ENCODE peak calls at places on chromosome 13, in four cellular contexts. D is A549, G is NAMALWA, A is substantia nigra. N is an unnamed sample.
A peak's percentile ranks its signal among the peaks of the same experiment; 100 is the strongest.

GRCh38 chr13:75365724-75366173 is 116.2 kb downstream of the TBC1D4 start:
- DNase-seq in G (peak; percentile 28), A (no peak), D (peak; percentile 1), N (no peak)

GRCh38 chr13:82654851-82655517 is 1227.3 kb downstream of the SLITRK1 start:
- DNase-seq in A (no peak), D (no peak), G (no peak), N (peak; percentile 11)

GRCh38 chr13:82791035-82791434 is 1091.2 kb downstream of the SLITRK1 start:
- DNase-seq in G (no peak), D (no peak), A (no peak), N (no peak)

GRCh38 chr13:113112893-113113845 is 7.6 kb downstream of the F7 start:
- DNase-seq in A (no peak), G (peak; percentile 27), D (no peak), N (no peak)

GRCh38 chr13:49993666-49994065 is 3.2 kb upstream of the TRIM13 start:
- DNase-seq in D (no peak), G (no peak), A (no peak), N (no peak)

GRCh38 chr13:62300021-62300420 is 884.4 kb upstream of the PCDH20 start:
- DNase-seq in G (no peak), D (no peak), A (no peak), N (no peak)

GRCh38 chr13:30169442-30169841 is 137.9 kb downstream of the KATNAL1 start:
- DNase-seq in D (no peak), G (no peak), A (no peak), N (no peak)

GRCh38 chr13:77521595-77522367 is 13.7 kb upstream of the SCEL start:
- DNase-seq in G (no peak), A (no peak), D (peak; percentile 14), N (no peak)

GRCh38 chr13:34250151-34250550 is 432.2 kb downstream of the RFC3 start:
- DNase-seq in D (no peak), G (no peak), A (no peak), N (no peak)

GRCh38 chr13:32636711-32637110 is 50.5 kb downstream of the PDS5B start:
- DNase-seq in D (no peak), G (no peak), A (no peak), N (no peak)

GRCh38 chr13:68895696-68896095 is 1211.9 kb upstream of the ATXN8OS start:
- DNase-seq in A (no peak), G (no peak), D (no peak), N (no peak)

GRCh38 chr13:95547531-95548167 is 4.9 kb upstream of the CLDN10 start:
- DNase-seq in G (no peak), A (no peak), D (no peak), N (no peak)

GRCh38 chr13:97272526-97272925 is 50.4 kb downstream of the MBNL2 start:
- DNase-seq in G (no peak), D (no peak), A (no peak), N (no peak)

GRCh38 chr13:43878897-43879322 is 630 bp downstream of the CCDC122 start:
- DNase-seq in A (peak; percentile 81), G (peak; percentile 29), D (peak; percentile 41), N (peak; percentile 74)

GRCh38 chr13:32454886-32455593 is 27.1 kb upstream of the N4BP2L1 start:
- DNase-seq in G (no peak), D (no peak), A (no peak), N (no peak)

GRCh38 chr13:34578471-34578870 is 363.6 kb upstream of the NBEA start:
- DNase-seq in G (no peak), A (no peak), D (no peak), N (no peak)

GRCh38 chr13:41017744-41018582 is 1.2 kb downstream of the ELF1 start:
- DNase-seq in G (peak; percentile 65), D (no peak), A (no peak), N (peak; percentile 28)

GRCh38 chr13:42597505-42597904 is 23.6 kb downstream of the TNFSF11 start:
- DNase-seq in G (no peak), D (no peak), A (no peak), N (no peak)

GRCh38 chr13:44388427-44388826 is 14.8 kb downstream of the SERP2 start:
- DNase-seq in G (no peak), D (no peak), A (no peak), N (no peak)

GRCh38 chr13:69291292-69291906 is 816.2 kb upstream of the ATXN8OS start:
- DNase-seq in A (no peak), D (no peak), G (peak; percentile 18), N (no peak)

GRCh38 chr13:31631071-31631470 is 108.3 kb upstream of the RXFP2 start:
- DNase-seq in G (no peak), A (no peak), D (no peak), N (no peak)

GRCh38 chr13:64397699-64398098 is 2832.4 kb downstream of the PCDH9 start:
- DNase-seq in A (no peak), D (no peak), G (no peak), N (no peak)

GRCh38 chr13:25775986-25776385 is 275.8 kb downstream of the SHISA2 start:
- DNase-seq in G (no peak), A (no peak), D (no peak), N (no peak)

GRCh38 chr13:66506979-66507378 is 723.2 kb downstream of the PCDH9 start:
- DNase-seq in D (no peak), A (no peak), G (no peak), N (no peak)

GRCh38 chr13:45048890-45049407 is 59.6 kb downstream of the GPALPP1 start:
- DNase-seq in A (no peak), D (no peak), G (no peak), N (no peak)

GRCh38 chr13:92136449-92137180 is 738.2 kb downstream of the GPC5 start:
- DNase-seq in A (no peak), G (no peak), D (no peak), N (no peak)

GRCh38 chr13:23007430-23007829 is 173.3 kb upstream of the SGCG start:
- DNase-seq in D (no peak), G (no peak), A (no peak), N (no peak)

GRCh38 chr13:60627071-60627686 is 230.2 kb downstream of the TDRD3 start:
- DNase-seq in D (peak; percentile 6), A (peak; percentile 18), G (peak; percentile 75), N (peak; percentile 8)

GRCh38 chr13:42272115-42272756 is at the start of gene AKAP11:
- DNase-seq in G (peak; percentile 69), D (peak; percentile 5), A (peak; percentile 55), N (no peak)